ENCODE peak calls at places on chromosome X, in nine cellular contexts. P, R, G, V, Y, H, Q, K and D are unnamed samples.

GRCh38 chrX:8018916-8019315 is 91.7 kb upstream of the PNPLA4 start:
- DNase-seq in Y (no peak), P (no peak), R (no peak), H (no peak), V (no peak), Q (no peak), K (no peak), G (no peak), D (no peak)

GRCh38 chrX:149207518-149207917 is 297.6 kb downstream of the IDS start:
- DNase-seq in G (no peak), V (no peak), Q (no peak), Y (no peak), P (no peak), K (no peak), H (no peak), R (no peak), D (no peak)

GRCh38 chrX:48801281-48802088 is at the start of gene HDAC6:
- DNase-seq in Y (peak; percentile 99), P (peak; percentile 89), R (peak; percentile 98), K (peak; percentile 99), V (peak; percentile 99), H (peak; percentile 99), Q (peak; percentile 97), G (peak; percentile 98), D (peak; percentile 97)

GRCh38 chrX:136728393-136728792 is 52.3 kb downstream of the ARHGEF6 start:
- DNase-seq in K (no peak), P (no peak), V (no peak), Y (no peak), H (no peak), R (no peak), G (no peak), Q (no peak), D (no peak)

GRCh38 chrX:103398321-103398937 is 22.1 kb downstream of the BEX3 start:
- DNase-seq in Q (no peak), V (peak; percentile 86), H (peak; percentile 73), P (no peak), R (no peak), Y (no peak), K (no peak), G (no peak), D (peak; percentile 88)

GRCh38 chrX:38930474-38930873 is 129.2 kb downstream of the MID1IP1 start:
- DNase-seq in Q (no peak), K (no peak), G (no peak), P (no peak), R (no peak), V (no peak), Y (no peak), H (no peak), D (no peak)

GRCh38 chrX:48021026-48021900 is 14.5 kb downstream of the SPACA5 start:
- DNase-seq in P (peak; percentile 86), G (peak; percentile 69), H (peak; percentile 84), K (peak; percentile 72), R (peak; percentile 68), V (peak; percentile 87), Q (peak; percentile 60), Y (peak; percentile 84), D (peak; percentile 71)

GRCh38 chrX:16743604-16744325 is 24.4 kb downstream of the SYAP1 start:
- DNase-seq in Y (no peak), K (no peak), Q (no peak), G (no peak), H (no peak), P (no peak), R (no peak), V (peak; percentile 55), D (peak; percentile 80)

GRCh38 chrX:106621836-106622235 is 10.1 kb downstream of the RADX start:
- DNase-seq in H (no peak), Q (no peak), P (no peak), K (no peak), Y (no peak), V (no peak), G (no peak), R (no peak), D (no peak)

GRCh38 chrX:28042260-28042659 is 61.0 kb upstream of the DCAF8L1 start:
- DNase-seq in H (no peak), Q (no peak), P (no peak), R (no peak), V (no peak), Y (no peak), K (no peak), G (no peak), D (no peak)

GRCh38 chrX:19931146-19931545 is 43.7 kb upstream of the SH3KBP1 start:
- DNase-seq in Y (no peak), K (no peak), H (no peak), G (no peak), V (no peak), R (no peak), P (peak; percentile 14), Q (no peak), D (no peak)

GRCh38 chrX:149803458-149804062 is 21.8 kb downstream of the MAGEA9 start:
- DNase-seq in P (no peak), Y (peak; percentile 34), G (no peak), K (no peak), R (no peak), V (no peak), Q (no peak), H (no peak), D (no peak)

GRCh38 chrX:104310084-104310483 is 55.4 kb upstream of the ESX1 start:
- DNase-seq in G (no peak), Y (no peak), Q (no peak), R (no peak), P (peak; percentile 7), H (peak; percentile 39), V (peak; percentile 51), K (no peak), D (peak; percentile 66)

GRCh38 chrX:3699841-3700381 is 13.5 kb downstream of the PRKX start:
- DNase-seq in Y (no peak), P (no peak), V (no peak), R (no peak), G (no peak), Q (peak; percentile 33), H (peak; percentile 64), K (no peak), D (peak; percentile 30)

GRCh38 chrX:116204947-116205346 is 34.4 kb downstream of the AGTR2 start:
- DNase-seq in R (no peak), V (peak; percentile 9), H (peak; percentile 1), G (no peak), Y (no peak), K (peak; percentile 35), P (peak; percentile 5), Q (peak; percentile 26), D (peak; percentile 28)

GRCh38 chrX:153499258-153499657 is 4.5 kb downstream of the BGN start:
- DNase-seq in K (no peak), Q (no peak), P (peak; percentile 68), G (no peak), V (no peak), R (no peak), H (no peak), Y (no peak), D (no peak)

GRCh38 chrX:44828008-44828605 is 15.7 kb upstream of the DUSP21 start:
- DNase-seq in Q (no peak), Y (no peak), P (no peak), R (no peak), G (no peak), K (no peak), V (peak; percentile 44), H (peak; percentile 24), D (peak; percentile 78)

GRCh38 chrX:2538016-2538415 is 37.2 kb upstream of the DHRSX start:
- DNase-seq in Q (no peak), V (no peak), Y (no peak), G (no peak), P (no peak), K (peak; percentile 87), R (no peak), H (no peak), D (peak; percentile 14)

GRCh38 chrX:111102636-111103035 is 6.6 kb downstream of the PAK3 start:
- DNase-seq in G (no peak), H (no peak), P (no peak), R (no peak), V (no peak), K (no peak), Y (no peak), Q (no peak), D (no peak)

GRCh38 chrX:153645151-153645550 is 1.9 kb upstream of the DUSP9 start:
- DNase-seq in H (no peak), R (no peak), K (no peak), Y (peak; percentile 55), P (no peak), G (no peak), V (no peak), Q (no peak), D (no peak)

GRCh38 chrX:25020391-25021131 is 4.8 kb upstream of the ARX start:
- DNase-seq in H (no peak), R (no peak), V (no peak), Y (no peak), K (peak; percentile 90), Q (peak; percentile 31), P (peak; percentile 88), G (peak; percentile 83), D (no peak)
- H3K9ac ChIP-seq in H (no peak overlapping the region), R (peak overlapping the region; percentile 5), V (no peak overlapping the region), Y (no peak overlapping the region), K (no peak overlapping the region), Q (no peak overlapping the region), P (no peak overlapping the region), G (no peak overlapping the region), D (no peak overlapping the region)

DNA sequence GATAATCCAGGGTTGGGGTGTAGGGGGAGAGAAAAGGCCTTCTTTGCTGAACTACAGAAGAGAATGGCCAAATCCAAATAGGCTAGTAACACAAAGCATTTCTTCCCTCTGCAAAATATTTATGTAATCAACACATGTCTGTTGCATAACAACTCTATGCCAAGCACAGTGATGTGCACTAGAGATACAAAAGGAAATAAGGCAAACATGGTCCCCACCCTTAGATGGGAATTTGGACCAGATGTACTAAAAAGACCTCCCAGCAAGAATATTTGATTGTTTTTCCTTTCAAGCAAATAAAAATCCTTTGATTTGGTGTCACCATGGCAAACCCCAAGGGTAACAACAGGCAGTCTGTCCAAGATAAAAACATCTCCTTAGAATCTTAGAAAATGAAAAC is 177.6 kb upstream of the FGF13 start:
- DNase-seq in V (no peak), H (no peak), Y (no peak), P (no peak), R (no peak), G (no peak), Q (no peak), K (no peak), D (no peak)
- H3K4me1 ChIP-seq in V (no peaks in the 10 kb centered on the region), H (no peaks in the 10 kb centered on the region), Y (no peaks in the 10 kb centered on the region), P (no peaks in the 10 kb centered on the region), R (no peaks in the 10 kb centered on the region), G (no peaks in the 10 kb centered on the region), Q (no peaks in the 10 kb centered on the region), K (no peaks in the 10 kb centered on the region), D (peaks cover 17% of the 10 kb centered on the region)

GRCh38 chrX:32150141-32150540 is 1061.2 kb downstream of the DMD start:
- DNase-seq in P (no peak), K (no peak), H (no peak), R (no peak), G (no peak), Y (no peak), Q (no peak), V (no peak), D (no peak)

GRCh38 chrX:32155044-32155638 is 1056.2 kb downstream of the DMD start:
- DNase-seq in V (no peak), P (peak; percentile 18), R (peak; percentile 30), Y (no peak), Q (no peak), G (no peak), H (no peak), K (peak; percentile 54), D (no peak)

GRCh38 chrX:32153586-32153985 is 1057.8 kb downstream of the DMD start:
- DNase-seq in H (no peak), P (no peak), R (no peak), Y (no peak), G (no peak), V (no peak), Q (no peak), K (no peak), D (no peak)
- H3K9ac ChIP-seq in H (no peak overlapping the region), P (no peak overlapping the region), R (no peak overlapping the region), Y (no peak overlapping the region), G (no peak overlapping the region), V (no peak overlapping the region), Q (no peak overlapping the region), K (no peak overlapping the region), D (no peak overlapping the region)

GRCh38 chrX:154739952-154740351 is 10.9 kb downstream of the GAB3 start:
- DNase-seq in Y (no peak), H (no peak), Q (no peak), R (no peak), V (no peak), K (no peak), G (no peak), P (no peak), D (no peak)
- H3K4me1 ChIP-seq in Y (no peaks in the 10 kb centered on the region), H (peaks cover 35% of the 10 kb centered on the region), Q (no peaks in the 10 kb centered on the region), R (no peaks in the 10 kb centered on the region), V (peaks cover 2% of the 10 kb centered on the region), K (no peaks in the 10 kb centered on the region), G (no peaks in the 10 kb centered on the region), P (peaks cover 15% of the 10 kb centered on the region), D (peaks cover 27% of the 10 kb centered on the region)